ENCODE peak calls at places on chromosomes 2 and 18, in six cellular contexts. One of them, this sample, is unnamed.

GRCh38 chr2:174009488-174010223 is 44.5 kb upstream of the SP3 start:
- DNase-seq in HepG2: no peak
- DNase-seq in K562: no peak
- DNase-seq in A549: no peak
- DNase-seq in endothelial cell of umbilical vein: peak; percentile 68
- DNase-seq in GM12878: no peak
- DNase-seq in this sample: no peak

GRCh38 chr2:66457545-66457944 is 22.6 kb downstream of the MEIS1 start:
- DNase-seq in HepG2: no peak
- DNase-seq in K562: no peak
- DNase-seq in A549: no peak
- DNase-seq in endothelial cell of umbilical vein: no peak
- DNase-seq in GM12878: no peak
- DNase-seq in this sample: no peak

GRCh38 chr2:9708683-9709538 is 78.1 kb upstream of the YWHAQ start:
- DNase-seq in HepG2: no peak
- DNase-seq in K562: no peak
- DNase-seq in A549: no peak
- DNase-seq in endothelial cell of umbilical vein: no peak
- DNase-seq in GM12878: no peak
- DNase-seq in this sample: peak; percentile 28

GRCh38 chr2:160279813-160280465 is 79.9 kb upstream of the ITGB6 start:
- DNase-seq in HepG2: no peak
- DNase-seq in K562: no peak
- DNase-seq in A549: no peak
- DNase-seq in endothelial cell of umbilical vein: peak; percentile 78
- DNase-seq in GM12878: no peak
- DNase-seq in this sample: no peak

GRCh38 chr18:23135679-23136325 is 517 bp downstream of the CABLES1 start:
- DNase-seq in HepG2: no peak
- DNase-seq in K562: no peak
- DNase-seq in A549: no peak
- DNase-seq in endothelial cell of umbilical vein: no peak
- DNase-seq in GM12878: no peak
- DNase-seq in this sample: peak; percentile 48

GRCh38 chr2:62663443-62663842 is 42.1 kb upstream of the EHBP1 start:
- DNase-seq in HepG2: no peak
- DNase-seq in K562: no peak
- DNase-seq in A549: no peak
- DNase-seq in endothelial cell of umbilical vein: peak; percentile 14
- DNase-seq in GM12878: no peak
- DNase-seq in this sample: no peak

GRCh38 chr2:200609027-200609614 is 23.3 kb downstream of the AOX1 start:
- DNase-seq in HepG2: no peak
- DNase-seq in K562: no peak
- DNase-seq in A549: peak; percentile 71
- DNase-seq in endothelial cell of umbilical vein: no peak
- DNase-seq in GM12878: no peak
- DNase-seq in this sample: no peak

GRCh38 chr2:159706385-159706980 is 5.8 kb upstream of the MARCHF7 start:
- DNase-seq in HepG2: no peak
- DNase-seq in K562: no peak
- DNase-seq in A549: no peak
- DNase-seq in endothelial cell of umbilical vein: no peak
- DNase-seq in GM12878: no peak
- DNase-seq in this sample: peak; percentile 33

GRCh38 chr2:182259629-182260150 is 167.1 kb downstream of the PDE1A start:
- DNase-seq in HepG2: no peak
- DNase-seq in K562: no peak
- DNase-seq in A549: no peak
- DNase-seq in endothelial cell of umbilical vein: peak; percentile 80
- DNase-seq in GM12878: no peak
- DNase-seq in this sample: no peak

GRCh38 chr18:58402247-58402646 is 226.6 kb downstream of the ALPK2 start:
- DNase-seq in HepG2: peak; percentile 58
- DNase-seq in K562: no peak
- DNase-seq in A549: peak; percentile 24
- DNase-seq in endothelial cell of umbilical vein: no peak
- DNase-seq in GM12878: no peak
- DNase-seq in this sample: no peak

GRCh38 chr18:79438581-79438980 is 42.9 kb downstream of the NFATC1 start:
- DNase-seq in HepG2: no peak
- DNase-seq in K562: no peak
- DNase-seq in A549: no peak
- DNase-seq in endothelial cell of umbilical vein: no peak
- DNase-seq in GM12878: no peak
- DNase-seq in this sample: no peak

GRCh38 chr18:65221115-65221514 is 529.7 kb upstream of the CDH7 start:
- DNase-seq in HepG2: no peak
- DNase-seq in K562: no peak
- DNase-seq in A549: no peak
- DNase-seq in endothelial cell of umbilical vein: no peak
- DNase-seq in GM12878: no peak
- DNase-seq in this sample: no peak

GRCh38 chr2:209977386-209978239 is 24.8 kb upstream of the RPE start:
- DNase-seq in HepG2: peak; percentile 39
- DNase-seq in K562: peak; percentile 34
- DNase-seq in A549: peak; percentile 44
- DNase-seq in endothelial cell of umbilical vein: peak; percentile 60
- DNase-seq in GM12878: peak; percentile 21
- DNase-seq in this sample: peak; percentile 69

GRCh38 chr2:199315299-199316179 is 142.2 kb downstream of the SATB2 start:
- DNase-seq in HepG2: peak; percentile 6
- DNase-seq in K562: peak; percentile 60
- DNase-seq in A549: peak; percentile 7
- DNase-seq in endothelial cell of umbilical vein: peak; percentile 7
- DNase-seq in GM12878: no peak
- DNase-seq in this sample: peak; percentile 51

GRCh38 chr2:14702258-14702657 is 69.7 kb downstream of the LRATD1 start:
- DNase-seq in HepG2: no peak
- DNase-seq in K562: no peak
- DNase-seq in A549: no peak
- DNase-seq in endothelial cell of umbilical vein: no peak
- DNase-seq in GM12878: no peak
- DNase-seq in this sample: no peak

GRCh38 chr18:52008330-52008729 is 331.7 kb upstream of the DCC start:
- DNase-seq in HepG2: no peak
- DNase-seq in K562: no peak
- DNase-seq in A549: no peak
- DNase-seq in endothelial cell of umbilical vein: no peak
- DNase-seq in GM12878: no peak
- DNase-seq in this sample: no peak

GRCh38 chr2:239657992-239658391 is 257.2 kb upstream of the HDAC4 start:
- DNase-seq in HepG2: no peak
- DNase-seq in K562: no peak
- DNase-seq in A549: no peak
- DNase-seq in endothelial cell of umbilical vein: no peak
- DNase-seq in GM12878: no peak
- DNase-seq in this sample: no peak

GRCh38 chr18:65477450-65477849 is 273.4 kb upstream of the CDH7 start:
- DNase-seq in HepG2: no peak
- DNase-seq in K562: no peak
- DNase-seq in A549: no peak
- DNase-seq in endothelial cell of umbilical vein: no peak
- DNase-seq in GM12878: no peak
- DNase-seq in this sample: no peak

GRCh38 chr18:21391074-21391673 is 149.1 kb downstream of the GREB1L start:
- DNase-seq in HepG2: no peak
- DNase-seq in K562: no peak
- DNase-seq in A549: peak; percentile 44
- DNase-seq in endothelial cell of umbilical vein: peak; percentile 11
- DNase-seq in GM12878: peak; percentile 35
- DNase-seq in this sample: no peak

GRCh38 chr2:240927390-240927781 is 21.2 kb downstream of the CROCC2 start:
- DNase-seq in HepG2: no peak
- DNase-seq in K562: no peak
- DNase-seq in A549: no peak
- DNase-seq in endothelial cell of umbilical vein: no peak
- DNase-seq in GM12878: no peak
- DNase-seq in this sample: no peak
- H3K4me3 ChIP-seq in HepG2: no peak overlapping the region
- H3K4me3 ChIP-seq in K562: no peak overlapping the region
- H3K4me3 ChIP-seq in A549: no peak overlapping the region
- H3K4me3 ChIP-seq in endothelial cell of umbilical vein: no peak overlapping the region
- H3K4me3 ChIP-seq in GM12878: no peak overlapping the region
- H3K4me3 ChIP-seq in this sample: no peak overlapping the region

GRCh38 chr2:71700041-71700879 is 246.9 kb downstream of the DYSF start:
- DNase-seq in HepG2: no peak
- DNase-seq in K562: no peak
- DNase-seq in A549: no peak
- DNase-seq in endothelial cell of umbilical vein: no peak
- DNase-seq in GM12878: no peak
- DNase-seq in this sample: no peak

GRCh38 chr2:71702971-71703898 is 249.9 kb downstream of the DYSF start:
- DNase-seq in HepG2: no peak
- DNase-seq in K562: no peak
- DNase-seq in A549: no peak
- DNase-seq in endothelial cell of umbilical vein: no peak
- DNase-seq in GM12878: no peak
- DNase-seq in this sample: no peak

GRCh38 chr2:71699428-71699827 is 246.1 kb downstream of the DYSF start:
- DNase-seq in HepG2: no peak
- DNase-seq in K562: no peak
- DNase-seq in A549: no peak
- DNase-seq in endothelial cell of umbilical vein: no peak
- DNase-seq in GM12878: no peak
- DNase-seq in this sample: no peak

GRCh38 chr2:71702071-71702970 is 249.0 kb downstream of the DYSF start:
- DNase-seq in HepG2: no peak
- DNase-seq in K562: no peak
- DNase-seq in A549: no peak
- DNase-seq in endothelial cell of umbilical vein: no peak
- DNase-seq in GM12878: no peak
- DNase-seq in this sample: no peak

DNA sequence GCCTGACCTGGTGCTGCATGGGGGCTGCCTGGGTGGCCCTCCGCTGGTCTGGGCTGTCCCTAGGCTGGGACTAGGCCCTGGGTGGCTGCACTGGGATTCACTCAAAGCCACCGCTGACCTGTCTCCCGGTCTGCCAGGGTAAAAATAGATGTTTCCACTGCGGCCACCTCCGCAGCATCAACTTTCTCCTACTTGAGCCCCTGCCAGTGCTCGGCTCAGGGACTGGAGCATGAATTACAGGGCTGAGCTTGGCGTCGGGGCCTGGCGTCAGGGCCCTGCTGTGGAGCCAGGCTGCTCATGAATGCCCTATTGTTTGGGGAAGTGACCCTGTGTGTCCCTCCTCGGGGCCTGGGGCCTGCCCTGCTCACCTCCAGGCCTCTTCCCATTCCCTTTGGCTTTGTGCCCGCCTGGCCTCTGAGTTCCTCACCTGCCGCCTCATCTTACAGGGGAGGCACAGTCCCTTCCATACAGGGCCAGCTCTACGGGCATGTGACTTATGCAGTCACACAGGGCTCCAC is 247.6 kb downstream of the DYSF start:
- DNase-seq in HepG2: peak; percentile 61
- DNase-seq in K562: no peak
- DNase-seq in A549: no peak
- DNase-seq in endothelial cell of umbilical vein: no peak
- DNase-seq in GM12878: no peak
- DNase-seq in this sample: no peak
- TF ChIP-seq MYC in HepG2: no peak
- TF ChIP-seq MYC in K562: no peak
- TF ChIP-seq MYC in A549: no peak
- TF ChIP-seq MYC in endothelial cell of umbilical vein: no peak
- TF ChIP-seq MYC in GM12878: no peak
- TF ChIP-seq MYC in this sample: no peak

DNA sequence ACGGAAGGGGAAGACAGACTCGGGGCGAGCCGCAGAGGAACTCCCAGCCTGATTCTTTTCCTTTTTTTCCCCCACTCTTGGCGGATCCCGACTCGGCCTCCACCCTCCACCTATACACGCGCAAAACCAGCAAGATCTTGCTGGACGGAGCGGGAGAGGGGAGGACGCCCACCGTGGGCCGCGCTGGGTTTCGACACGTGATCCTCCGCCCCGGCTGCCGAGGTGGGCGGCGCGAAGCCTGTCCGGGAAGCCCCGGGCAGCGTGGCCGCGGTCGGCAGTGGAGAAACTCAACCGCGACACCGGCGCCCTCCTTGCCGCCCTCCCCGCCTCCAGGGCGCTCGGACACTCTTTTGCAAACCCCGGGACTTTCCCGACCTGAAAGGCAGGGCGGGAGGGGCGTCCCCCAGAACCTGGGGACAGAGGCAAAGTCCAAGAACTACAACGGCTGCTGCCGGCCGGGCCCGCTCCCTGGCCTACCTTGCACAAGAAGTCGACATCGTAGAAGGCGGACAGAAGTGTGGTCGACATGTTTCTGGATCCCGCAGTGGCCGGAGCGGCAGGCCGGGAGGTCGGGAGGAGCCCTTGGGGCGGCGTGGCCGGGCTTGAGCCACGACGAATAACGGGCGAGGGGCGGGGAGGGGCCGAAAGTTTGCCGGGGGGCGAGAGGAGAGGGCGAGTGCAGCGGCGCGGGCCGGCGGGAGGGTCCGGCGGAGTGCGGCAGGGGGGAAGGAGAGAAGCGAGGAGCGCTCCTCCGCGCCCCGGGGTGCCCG is 433 bp downstream of the ZFP36L2 start:
- DNase-seq in HepG2: peak; percentile 77
- DNase-seq in K562: peak; percentile 76
- DNase-seq in A549: peak; percentile 84
- DNase-seq in endothelial cell of umbilical vein: peak; percentile 69
- DNase-seq in GM12878: no peak
- DNase-seq in this sample: peak; percentile 82
- TF ChIP-seq POLR2A in HepG2: no peak
- TF ChIP-seq POLR2A in K562: peak; percentile 34
- TF ChIP-seq POLR2A in A549: peak; percentile 84
- TF ChIP-seq POLR2A in endothelial cell of umbilical vein: no peak
- TF ChIP-seq POLR2A in GM12878: no peak
- TF ChIP-seq POLR2A in this sample: peak; percentile 42

GRCh38 chr2:95024306-95024880 is 1.1 kb upstream of the MAL start:
- DNase-seq in HepG2: no peak
- DNase-seq in K562: no peak
- DNase-seq in A549: no peak
- DNase-seq in endothelial cell of umbilical vein: no peak
- DNase-seq in GM12878: no peak
- DNase-seq in this sample: no peak
- H3K4me3 ChIP-seq in HepG2: no peak overlapping the region
- H3K4me3 ChIP-seq in K562: no peak overlapping the region
- H3K4me3 ChIP-seq in A549: no peak overlapping the region
- H3K4me3 ChIP-seq in endothelial cell of umbilical vein: no peak overlapping the region
- H3K4me3 ChIP-seq in GM12878: no peak overlapping the region
- H3K4me3 ChIP-seq in this sample: no peak overlapping the region

DNA sequence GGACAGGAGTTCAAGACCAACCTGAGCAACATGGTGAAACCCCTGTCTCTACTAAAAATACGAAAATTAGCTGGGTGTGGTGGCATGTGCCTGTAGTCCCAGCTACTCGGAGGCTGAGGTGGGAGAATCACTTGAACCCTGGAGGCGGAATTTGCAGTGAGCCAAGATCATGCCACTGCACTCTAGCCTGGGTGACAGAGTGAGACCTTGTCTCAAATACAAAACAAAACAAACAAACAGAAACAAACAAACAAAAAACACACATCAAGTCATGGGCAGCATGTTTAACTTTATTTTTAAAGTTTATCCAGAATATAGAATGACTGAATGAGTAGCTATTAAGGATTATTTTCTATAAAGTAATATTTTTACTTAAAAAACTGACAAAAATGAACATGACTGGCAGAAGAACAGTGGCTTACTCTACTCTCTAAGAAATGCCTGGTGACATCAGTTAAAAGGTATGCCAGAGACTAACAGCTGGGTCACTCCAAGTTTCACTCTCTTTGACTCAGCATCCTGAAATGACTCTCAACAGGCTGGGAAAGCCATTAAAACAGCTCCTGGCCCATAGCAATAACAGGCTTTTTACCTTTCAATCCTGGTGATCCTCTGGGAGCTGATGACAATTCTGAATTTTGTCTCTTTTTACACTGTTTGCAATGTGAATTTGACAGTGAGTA is 281.6 kb upstream of the STON1 start:
- DNase-seq in HepG2: peak; percentile 77
- DNase-seq in K562: peak; percentile 19
- DNase-seq in A549: peak; percentile 74
- DNase-seq in endothelial cell of umbilical vein: peak; percentile 88
- DNase-seq in GM12878: peak; percentile 48
- DNase-seq in this sample: peak; percentile 29
- TF ChIP-seq MYC in HepG2: no peak
- TF ChIP-seq MYC in K562: no peak
- TF ChIP-seq MYC in A549: no peak
- TF ChIP-seq MYC in endothelial cell of umbilical vein: no peak
- TF ChIP-seq MYC in GM12878: no peak
- TF ChIP-seq MYC in this sample: no peak

This sample was measured in NB4.